ENCODE peak calls at places on chromosomes 6 and 20, in seven cellular contexts. L is WERI-Rb-1, Q is cardiac muscle cell, B is left ventricle myocardium inferior, F is NB4, I is AG04449, C is stomach. A is an unnamed sample.

GRCh38 chr20:4227085-4227821 is 211.9 kb upstream of the RNF24 start:
- DNase-seq in F (peak; percentile 63), B (no peak), L (peak; percentile 41), C (no peak), Q (no peak), I (no peak), A (no peak)

GRCh38 chr6:44487611-44488010 is 100.1 kb downstream of the CDC5L start:
- DNase-seq in B (no peak), L (no peak), F (no peak), Q (no peak), I (no peak), C (no peak), A (no peak)

GRCh38 chr20:49356676-49357075 is 78.8 kb upstream of the ZNFX1 start:
- DNase-seq in B (no peak), F (no peak), Q (no peak), L (no peak), I (no peak), C (no peak), A (no peak)

GRCh38 chr6:5684320-5684719 is 322.4 kb downstream of the NRN1 start:
- DNase-seq in F (no peak), Q (no peak), L (no peak), B (no peak), I (peak; percentile 68), C (no peak), A (no peak)

GRCh38 chr20:32829291-32830005 is 9.7 kb downstream of the MAPRE1 start:
- DNase-seq in I (no peak), Q (no peak), L (no peak), F (no peak), B (no peak), C (no peak), A (no peak)

GRCh38 chr6:1987640-1988039 is 257.8 kb downstream of the GMDS start:
- DNase-seq in C (no peak), F (no peak), Q (no peak), L (no peak), B (no peak), I (peak; percentile 51), A (peak; percentile 32)

GRCh38 chr6:141988954-141989705 is 143.6 kb upstream of the GJE1 start:
- DNase-seq in I (no peak), C (no peak), B (no peak), L (peak; percentile 25), F (peak; percentile 62), Q (peak; percentile 74), A (peak; percentile 43)

GRCh38 chr6:36286858-36287257 is 17.0 kb downstream of the PNPLA1 start:
- DNase-seq in I (no peak), B (no peak), L (no peak), Q (no peak), F (no peak), C (no peak), A (no peak)

GRCh38 chr6:44960898-44961297 is 367.2 kb upstream of the RUNX2 start:
- DNase-seq in B (no peak), I (no peak), Q (no peak), L (no peak), C (no peak), F (no peak), A (no peak)

GRCh38 chr6:107185570-107185969 is 70.3 kb upstream of the BEND3 start:
- DNase-seq in I (no peak), Q (peak; percentile 65), C (no peak), B (no peak), L (peak; percentile 10), F (no peak), A (no peak)

GRCh38 chr6:128070406-128070805 is 169.5 kb upstream of the THEMIS start:
- DNase-seq in I (peak; percentile 26), C (no peak), Q (no peak), F (no peak), B (no peak), L (no peak), A (no peak)

GRCh38 chr20:31543966-31544598 is 29.8 kb downstream of the HM13 start:
- DNase-seq in L (no peak), F (no peak), B (no peak), C (no peak), I (peak; percentile 93), Q (no peak), A (peak; percentile 92)

GRCh38 chr6:40894962-40895799 is 143.8 kb downstream of the UNC5CL start:
- DNase-seq in C (peak; percentile 59), F (peak; percentile 55), B (peak; percentile 40), Q (peak; percentile 78), L (peak; percentile 81), I (no peak), A (peak; percentile 18)

GRCh38 chr6:167210375-167211295 is 52.9 kb upstream of the GPR31 start:
- DNase-seq in C (no peak), I (no peak), Q (no peak), B (no peak), F (no peak), L (no peak), A (no peak)

GRCh38 chr6:120352491-120352890 is 981.8 kb downstream of the TBC1D32 start:
- DNase-seq in L (no peak), C (no peak), Q (no peak), F (no peak), I (no peak), B (no peak), A (no peak)

GRCh38 chr6:111685506-111685905 is 79.8 kb upstream of the TRAF3IP2 start:
- DNase-seq in L (no peak), F (no peak), C (no peak), Q (no peak), B (no peak), I (no peak), A (no peak)

GRCh38 chr20:43331911-43332310 is 125.8 kb upstream of the SRSF6 start:
- DNase-seq in L (no peak), I (no peak), B (peak; percentile 64), C (no peak), F (no peak), Q (no peak), A (no peak)

DNA sequence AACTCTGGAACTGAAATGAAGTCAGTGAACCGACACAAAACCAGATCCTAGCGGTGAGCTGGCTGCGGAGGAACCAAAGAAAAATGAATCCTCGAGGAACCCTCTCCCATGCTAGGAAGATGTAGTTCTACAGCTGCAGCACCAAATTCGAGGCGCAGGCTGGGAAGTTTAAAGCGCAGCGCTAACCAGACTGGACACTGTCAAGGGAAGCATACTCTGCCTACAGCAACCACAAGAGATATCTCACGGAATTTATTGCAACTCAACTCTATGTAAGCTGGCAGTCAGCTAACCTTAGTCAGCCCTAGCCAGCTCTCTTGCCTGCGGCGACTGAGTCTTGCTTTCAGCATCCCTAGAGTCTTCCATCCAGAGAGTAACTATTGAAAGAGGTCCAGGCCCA is 3.7 kb upstream of the HTR1B start:
- DNase-seq in Q (peak; percentile 10), F (no peak), C (no peak), L (no peak), B (no peak), I (no peak), A (no peak)
- H3K4me3 ChIP-seq in Q (peak overlapping the region; percentile 53), F (no peak overlapping the region), C (peak overlapping the region; percentile 55), L (no peak overlapping the region), B (peak overlapping the region; percentile 67), I (peak overlapping the region; percentile 66), A (peak overlapping the region; percentile 73)

GRCh38 chr6:26183581-26184408 is 96.6 kb downstream of the HFE start:
- DNase-seq in C (peak; percentile 59), F (peak; percentile 93), Q (peak; percentile 79), I (no peak), L (peak; percentile 4), B (peak; percentile 53), A (peak; percentile 72)

GRCh38 chr6:26186652-26187051 is 99.4 kb downstream of the HFE start:
- DNase-seq in C (no peak), F (no peak), I (no peak), B (no peak), Q (no peak), L (no peak), A (no peak)

GRCh38 chr6:26185802-26186201 is 98.6 kb downstream of the HFE start:
- DNase-seq in B (no peak), Q (no peak), I (no peak), L (no peak), F (no peak), C (no peak), A (no peak)

GRCh38 chr6:26184492-26184891 is 97.3 kb downstream of the HFE start:
- DNase-seq in C (no peak), L (no peak), Q (no peak), F (no peak), B (no peak), I (no peak), A (no peak)

DNA sequence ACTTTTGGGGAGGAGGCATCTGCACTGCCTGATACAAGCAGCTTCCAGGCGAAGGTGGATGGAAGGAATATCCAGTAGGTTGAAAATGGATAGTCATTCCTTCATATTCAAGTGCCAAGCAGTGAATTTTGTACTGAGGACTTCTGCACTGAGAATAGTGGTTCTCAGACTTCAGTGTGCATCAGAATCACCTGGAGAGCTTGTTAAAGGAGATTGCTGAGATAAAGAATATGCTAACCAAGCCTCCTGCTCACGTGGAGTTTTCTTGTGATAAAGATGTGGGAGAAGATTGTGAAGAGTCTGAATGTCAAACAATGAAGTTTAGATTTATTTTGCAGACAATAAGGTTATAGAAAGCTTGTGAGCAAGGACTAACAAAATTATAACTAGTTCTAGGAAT is 97.8 kb downstream of the HFE start:
- DNase-seq in B (no peak), I (no peak), L (no peak), Q (no peak), C (no peak), F (no peak), A (no peak)
- H3K4me3 ChIP-seq in B (no peak overlapping the region), I (no peak overlapping the region), L (no peak overlapping the region), Q (no peak overlapping the region), C (no peak overlapping the region), F (peak overlapping the region; percentile 2), A (no peak overlapping the region)

DNA sequence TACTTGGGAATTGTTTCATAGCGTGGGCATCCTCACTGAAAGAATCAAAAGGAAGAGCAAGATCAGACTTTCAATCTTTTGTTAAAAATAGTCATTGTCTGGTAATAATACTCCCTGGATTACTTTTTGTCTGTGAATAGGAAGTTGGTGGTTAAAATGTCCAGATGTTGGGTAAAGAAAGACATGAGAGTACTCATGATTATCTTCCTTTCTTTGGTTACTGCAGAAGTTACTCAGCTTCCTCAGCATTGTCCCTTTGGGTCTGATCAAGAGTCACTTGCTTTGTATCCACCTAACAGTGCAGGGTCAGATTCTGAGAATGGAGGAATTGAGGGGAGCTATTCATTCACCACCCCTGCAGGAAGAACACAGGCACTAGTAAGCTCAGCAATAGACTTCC is 54.6 kb downstream of the RIN2 start:
- DNase-seq in I (no peak), L (no peak), F (no peak), Q (no peak), C (no peak), B (no peak), A (no peak)
- H3K4me3 ChIP-seq in I (no peak overlapping the region), L (no peak overlapping the region), F (no peak overlapping the region), Q (no peak overlapping the region), C (no peak overlapping the region), B (no peak overlapping the region), A (no peak overlapping the region)

DNA sequence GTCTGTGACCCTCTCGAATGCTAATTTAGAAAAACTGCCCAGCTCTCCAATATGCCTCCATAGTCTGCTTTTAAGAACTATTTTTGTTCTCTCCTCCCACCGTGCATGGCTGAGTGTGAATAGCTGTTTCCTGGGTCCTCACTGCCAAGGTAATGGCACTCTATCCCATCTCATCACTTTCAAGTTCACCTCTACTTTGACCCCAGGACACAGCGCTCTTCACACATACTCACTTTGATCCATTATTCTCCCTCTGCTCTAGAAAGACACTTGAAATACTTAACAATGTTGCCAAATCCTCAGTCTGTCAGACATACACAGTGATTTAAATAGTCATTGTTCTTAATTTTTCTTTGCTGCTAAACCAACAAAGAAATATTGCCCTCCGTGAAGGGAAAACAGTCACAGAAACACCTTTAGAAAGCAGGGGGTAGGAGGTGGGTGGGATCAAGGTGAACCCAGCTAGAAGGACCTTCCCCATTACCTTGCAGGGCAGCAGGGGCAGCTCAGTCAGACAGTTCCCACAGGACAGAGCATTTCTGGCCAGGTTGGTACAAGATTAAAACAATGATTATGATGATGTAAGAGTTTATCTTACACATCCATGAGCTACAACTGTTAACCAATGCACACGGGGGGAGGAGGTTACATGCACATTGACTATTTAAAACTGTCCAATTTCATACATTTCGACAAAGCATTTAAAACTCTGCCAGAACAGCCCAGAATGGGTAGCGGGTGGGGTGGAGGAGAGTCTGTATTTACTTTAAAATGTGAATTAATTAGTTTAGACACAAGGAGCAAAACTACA is 2.4 kb downstream of the SLC22A23 start:
- DNase-seq in B (no peak), I (no peak), Q (peak; percentile 56), F (no peak), L (no peak), C (no peak), A (no peak)
- H3K4me3 ChIP-seq in B (peak overlapping the region; percentile 80), I (no peak overlapping the region), Q (peak overlapping the region; percentile 53), F (no peak overlapping the region), L (peak overlapping the region; percentile 66), C (peak overlapping the region; percentile 67), A (no peak overlapping the region)

A was measured in AG04450.